ENCODE peak calls at places on chromosome 3, in four cellular contexts. One of them, this sample, is unnamed.

GRCh38 chr3:146130881-146131371 is 30.1 kb downstream of the PLOD2 start:
- DNase-seq in A549: no peak
- DNase-seq in K562: no peak
- DNase-seq in WTC11: no peak
- DNase-seq in this sample: no peak

GRCh38 chr3:190807719-190808375 is 54.6 kb downstream of the GMNC start:
- DNase-seq in K562: no peak
- DNase-seq in A549: no peak
- DNase-seq in WTC11: no peak
- DNase-seq in this sample: peak

GRCh38 chr3:42490243-42490642 is 12.2 kb upstream of the VIPR1 start:
- DNase-seq in WTC11: no peak
- DNase-seq in A549: peak
- DNase-seq in K562: no peak
- DNase-seq in this sample: no peak

GRCh38 chr3:13338996-13339395 is 81.1 kb downstream of the NUP210 start:
- DNase-seq in K562: no peak
- DNase-seq in WTC11: no peak
- DNase-seq in A549: no peak
- DNase-seq in this sample: no peak

GRCh38 chr3:178140491-178140890 is 395.7 kb upstream of the KCNMB2 start:
- DNase-seq in A549: peak
- DNase-seq in K562: no peak
- DNase-seq in WTC11: no peak
- DNase-seq in this sample: no peak

GRCh38 chr3:9600597-9600996 is 47.0 kb upstream of the LHFPL4 start:
- DNase-seq in K562: no peak
- DNase-seq in WTC11: peak
- DNase-seq in A549: peak
- DNase-seq in this sample: no peak

GRCh38 chr3:13976469-13976868 is 96.6 kb upstream of the WNT7A start:
- DNase-seq in A549: no peak
- DNase-seq in K562: no peak
- DNase-seq in WTC11: no peak
- DNase-seq in this sample: no peak

GRCh38 chr3:185724761-185725160 is 100.1 kb downstream of the IGF2BP2 start:
- DNase-seq in A549: no peak
- DNase-seq in K562: no peak
- DNase-seq in WTC11: peak
- DNase-seq in this sample: no peak

GRCh38 chr3:137332296-137332695 is 374.5 kb downstream of the IL20RB start:
- DNase-seq in WTC11: no peak
- DNase-seq in K562: no peak
- DNase-seq in A549: no peak
- DNase-seq in this sample: no peak

GRCh38 chr3:79297242-79297641 is 470.6 kb downstream of the ROBO1 start:
- DNase-seq in A549: peak
- DNase-seq in WTC11: no peak
- DNase-seq in K562: no peak
- DNase-seq in this sample: peak

GRCh38 chr3:154900777-154901176 is 179.3 kb upstream of the MME start:
- DNase-seq in A549: no peak
- DNase-seq in K562: no peak
- DNase-seq in WTC11: no peak
- DNase-seq in this sample: no peak

GRCh38 chr3:10248984-10249748 is 907 bp downstream of the TATDN2 start:
- DNase-seq in K562: peak
- DNase-seq in A549: peak
- DNase-seq in WTC11: peak
- DNase-seq in this sample: no peak

GRCh38 chr3:37862219-37862711 is 585 bp downstream of the CTDSPL start:
- DNase-seq in WTC11: peak
- DNase-seq in A549: peak
- DNase-seq in K562: peak
- DNase-seq in this sample: no peak

GRCh38 chr3:38353151-38353550 is 6.6 kb downstream of the XYLB start:
- DNase-seq in WTC11: no peak
- DNase-seq in A549: no peak
- DNase-seq in K562: no peak
- DNase-seq in this sample: no peak

GRCh38 chr3:123687286-123687685 is 102.4 kb upstream of the HACD2 start:
- DNase-seq in WTC11: no peak
- DNase-seq in K562: no peak
- DNase-seq in A549: peak
- DNase-seq in this sample: peak

GRCh38 chr3:149375164-149375823 is 2.2 kb downstream of the TM4SF1 start:
- DNase-seq in K562: no peak
- DNase-seq in WTC11: no peak
- DNase-seq in A549: peak
- DNase-seq in this sample: no peak

GRCh38 chr3:115325539-115325938 is 178.5 kb upstream of the ZBTB20 start:
- DNase-seq in WTC11: peak
- DNase-seq in K562: peak
- DNase-seq in A549: peak
- DNase-seq in this sample: peak

GRCh38 chr3:36969540-36970432 is 23.1 kb downstream of the EPM2AIP1 start:
- DNase-seq in K562: peak
- DNase-seq in WTC11: no peak
- DNase-seq in A549: peak
- DNase-seq in this sample: peak

GRCh38 chr3:11385908-11386307 is 113.7 kb downstream of the ATG7 start:
- DNase-seq in K562: no peak
- DNase-seq in A549: peak
- DNase-seq in WTC11: no peak
- DNase-seq in this sample: no peak

GRCh38 chr3:165193392-165194268 is 2.6 kb downstream of the SLITRK3 start:
- DNase-seq in A549: no peak
- DNase-seq in K562: no peak
- DNase-seq in WTC11: peak
- DNase-seq in this sample: no peak

GRCh38 chr3:40713795-40714194 is 189.0 kb downstream of the ZNF621 start:
- DNase-seq in K562: no peak
- DNase-seq in A549: no peak
- DNase-seq in WTC11: no peak
- DNase-seq in this sample: no peak
- TF ChIP-seq HMGXB4 in K562: no peak
- TF ChIP-seq HMGXB4 in A549: no peak
- TF ChIP-seq HMGXB4 in WTC11: no peak
- TF ChIP-seq HMGXB4 in this sample: no peak

GRCh38 chr3:188962253-188963247 is 209.2 kb upstream of the TPRG1 start:
- DNase-seq in K562: no peak
- DNase-seq in WTC11: no peak
- DNase-seq in A549: no peak
- DNase-seq in this sample: no peak
- TF ChIP-seq HMGXB4 in K562: no peak
- TF ChIP-seq HMGXB4 in WTC11: no peak
- TF ChIP-seq HMGXB4 in A549: no peak
- TF ChIP-seq HMGXB4 in this sample: no peak

GRCh38 chr3:72574144-72574543 is 274.1 kb downstream of the SHQ1 start:
- DNase-seq in WTC11: no peak
- DNase-seq in K562: no peak
- DNase-seq in A549: no peak
- DNase-seq in this sample: no peak
- TF ChIP-seq HMGXB4 in WTC11: no peak
- TF ChIP-seq HMGXB4 in K562: no peak
- TF ChIP-seq HMGXB4 in A549: no peak
- TF ChIP-seq HMGXB4 in this sample: no peak

GRCh38 chr3:46673151-46674030 is 20.1 kb downstream of the ALS2CL start:
- DNase-seq in WTC11: peak
- DNase-seq in A549: no peak
- DNase-seq in K562: no peak
- DNase-seq in this sample: no peak

GRCh38 chr3:46670000-46670890 is 23.2 kb downstream of the ALS2CL start:
- DNase-seq in K562: no peak
- DNase-seq in A549: no peak
- DNase-seq in WTC11: peak
- DNase-seq in this sample: no peak

GRCh38 chr3:46672349-46672695 is 21.2 kb downstream of the ALS2CL start:
- DNase-seq in K562: no peak
- DNase-seq in WTC11: peak
- DNase-seq in A549: no peak
- DNase-seq in this sample: no peak

GRCh38 chr3:46670891-46671427 is 22.5 kb downstream of the ALS2CL start:
- DNase-seq in WTC11: peak
- DNase-seq in A549: no peak
- DNase-seq in K562: no peak
- DNase-seq in this sample: no peak

DNA sequence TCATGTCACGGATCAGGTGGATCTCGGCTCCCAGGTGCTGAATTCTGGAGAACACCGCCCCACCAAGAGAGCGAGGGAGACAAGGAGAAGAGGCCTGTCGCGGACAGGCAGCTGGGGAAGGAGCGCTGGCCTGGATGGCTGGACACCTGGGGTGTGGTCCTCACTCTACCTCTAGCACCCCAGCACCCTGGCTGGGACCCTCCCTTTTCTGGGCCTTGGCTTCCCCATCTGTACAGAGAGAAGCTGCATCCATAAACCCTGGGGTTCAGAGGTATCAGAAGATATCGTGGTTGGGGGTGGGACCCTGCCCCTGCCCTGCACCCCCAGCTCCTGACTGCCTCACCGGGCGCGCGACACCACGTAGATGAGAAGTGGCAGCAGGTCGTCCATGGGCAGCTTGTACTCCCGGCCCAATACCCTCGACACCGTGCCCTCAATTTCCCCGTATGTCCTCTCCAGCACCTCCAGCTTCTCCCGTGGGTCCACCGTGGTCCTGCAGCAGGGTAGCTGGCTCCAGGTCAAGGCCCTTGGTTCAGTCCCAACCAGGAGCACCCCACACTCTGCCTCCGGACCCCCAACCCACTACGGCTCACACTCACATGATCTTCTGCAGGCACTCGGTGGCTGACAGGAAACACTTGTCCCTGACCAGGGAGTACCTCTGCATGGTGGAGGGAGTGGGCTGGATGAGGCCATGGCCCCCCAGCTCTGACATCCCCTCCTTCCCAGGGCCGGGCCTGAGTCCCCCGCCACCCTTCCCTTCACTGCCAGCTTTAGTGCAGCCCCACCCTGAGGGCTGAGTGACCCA is 21.7 kb downstream of the ALS2CL start:
- DNase-seq in WTC11: peak
- DNase-seq in K562: no peak
- DNase-seq in A549: no peak
- DNase-seq in this sample: no peak
- TF ChIP-seq HMGXB4 in WTC11: no peak
- TF ChIP-seq HMGXB4 in K562: no peak
- TF ChIP-seq HMGXB4 in A549: no peak
- TF ChIP-seq HMGXB4 in this sample: no peak

GRCh38 chr3:129432671-129433070 is 4.2 kb upstream of the EFCAB12 start:
- DNase-seq in WTC11: no peak
- DNase-seq in A549: no peak
- DNase-seq in K562: no peak
- DNase-seq in this sample: no peak
- TF ChIP-seq HMGXB4 in WTC11: no peak
- TF ChIP-seq HMGXB4 in A549: no peak
- TF ChIP-seq HMGXB4 in K562: no peak
- TF ChIP-seq HMGXB4 in this sample: no peak

This sample was measured in HepG2.